ENCODE peak calls at places on chromosomes 7 and 10, in six cellular contexts. One of them, this sample, is unnamed.
A peak's percentile ranks its signal among the peaks of the same experiment; 100 is the strongest.

GRCh38 chr7:69880848-69881247 is 282.6 kb downstream of the AUTS2 start:
- DNase-seq in T-cell: no peak
- DNase-seq in glutamatergic neuron: no peak
- DNase-seq in NCI-H774: peak; percentile 19
- DNase-seq in lower lobe of right lung: no peak
- DNase-seq in cardiac fibroblast: no peak
- DNase-seq in this sample: no peak

GRCh38 chr7:41796331-41796730 is 93.4 kb upstream of the INHBA start:
- DNase-seq in T-cell: no peak
- DNase-seq in glutamatergic neuron: no peak
- DNase-seq in NCI-H774: no peak
- DNase-seq in lower lobe of right lung: no peak
- DNase-seq in cardiac fibroblast: peak; percentile 35
- DNase-seq in this sample: no peak

GRCh38 chr7:71254751-71255150 is 122.8 kb downstream of the GALNT17 start:
- DNase-seq in T-cell: no peak
- DNase-seq in glutamatergic neuron: no peak
- DNase-seq in NCI-H774: no peak
- DNase-seq in lower lobe of right lung: no peak
- DNase-seq in cardiac fibroblast: no peak
- DNase-seq in this sample: no peak

GRCh38 chr7:136958016-136958415 is 89.6 kb downstream of the CHRM2 start:
- DNase-seq in T-cell: no peak
- DNase-seq in glutamatergic neuron: no peak
- DNase-seq in NCI-H774: no peak
- DNase-seq in lower lobe of right lung: no peak
- DNase-seq in cardiac fibroblast: peak; percentile 50
- DNase-seq in this sample: no peak

GRCh38 chr7:130891254-130892094 is 157.5 kb upstream of the KLF14 start:
- DNase-seq in T-cell: no peak
- DNase-seq in glutamatergic neuron: no peak
- DNase-seq in NCI-H774: no peak
- DNase-seq in lower lobe of right lung: peak; percentile 68
- DNase-seq in cardiac fibroblast: peak; percentile 97
- DNase-seq in this sample: no peak

GRCh38 chr10:81021428-81022129 is 483.9 kb downstream of the SH2D4B start:
- DNase-seq in T-cell: no peak
- DNase-seq in glutamatergic neuron: no peak
- DNase-seq in NCI-H774: no peak
- DNase-seq in lower lobe of right lung: no peak
- DNase-seq in cardiac fibroblast: no peak
- DNase-seq in this sample: no peak

GRCh38 chr7:27213904-27214586 is 14.2 kb upstream of the HOXA13 start:
- DNase-seq in T-cell: no peak
- DNase-seq in glutamatergic neuron: no peak
- DNase-seq in NCI-H774: no peak
- DNase-seq in lower lobe of right lung: no peak
- DNase-seq in cardiac fibroblast: no peak
- DNase-seq in this sample: no peak

GRCh38 chr7:155405399-155406318 is 52.3 kb upstream of the EN2 start:
- DNase-seq in T-cell: no peak
- DNase-seq in glutamatergic neuron: peak; percentile 28
- DNase-seq in NCI-H774: no peak
- DNase-seq in lower lobe of right lung: no peak
- DNase-seq in cardiac fibroblast: no peak
- DNase-seq in this sample: peak; percentile 28

GRCh38 chr10:94023909-94024308 is 30.2 kb downstream of the PLCE1 start:
- DNase-seq in T-cell: no peak
- DNase-seq in glutamatergic neuron: no peak
- DNase-seq in NCI-H774: no peak
- DNase-seq in lower lobe of right lung: no peak
- DNase-seq in cardiac fibroblast: no peak
- DNase-seq in this sample: no peak

GRCh38 chr10:69446650-69447151 is 4.6 kb upstream of the TSPAN15 start:
- DNase-seq in T-cell: no peak
- DNase-seq in glutamatergic neuron: no peak
- DNase-seq in NCI-H774: no peak
- DNase-seq in lower lobe of right lung: no peak
- DNase-seq in cardiac fibroblast: peak; percentile 95
- DNase-seq in this sample: no peak